ENCODE peak calls at places on chromosomes 16 and 17, in five cellular contexts. Z is EH; Y is lower lobe of right lung; D is naive thymus-derived CD8-positive, alpha-beta T cell; W is ELF-1. L is an unnamed sample.

GRCh38 chr17:38361700-38362465 is 10.2 kb downstream of the SOCS7 start:
- DNase-seq in Z (peak; percentile 66), W (no peak), D (no peak), Y (no peak), L (no peak)

GRCh38 chr17:82722341-82723013 is 6.0 kb downstream of the FN3KRP start:
- DNase-seq in W (no peak), Z (no peak), D (no peak), Y (no peak), L (no peak)

GRCh38 chr17:6170349-6170748 is 100.2 kb downstream of the WSCD1 start:
- DNase-seq in W (no peak), Y (no peak), D (no peak), Z (no peak), L (no peak)

GRCh38 chr17:11264183-11264871 is 23.3 kb downstream of the SHISA6 start:
- DNase-seq in Y (no peak), D (no peak), Z (no peak), W (no peak), L (peak; percentile 9)

GRCh38 chr17:7745748-7746470 is 28.4 kb downstream of the DNAH2 start:
- DNase-seq in Y (no peak), D (no peak), Z (peak; percentile 95), W (peak; percentile 63), L (no peak)

GRCh38 chr16:20383106-20384029 is 21.2 kb downstream of the PDILT start:
- DNase-seq in Y (no peak), W (peak; percentile 86), Z (peak; percentile 54), D (no peak), L (peak; percentile 63)

GRCh38 chr17:15392326-15392739 is 50.9 kb upstream of the TEKT3 start:
- DNase-seq in Y (no peak), Z (peak; percentile 88), D (no peak), W (no peak), L (no peak)

GRCh38 chr17:31211352-31212012 is 85.6 kb downstream of the OMG start:
- DNase-seq in D (no peak), Y (no peak), Z (peak; percentile 22), W (no peak), L (no peak)

GRCh38 chr17:4204676-4205075 is 59.1 kb downstream of the ANKFY1 start:
- DNase-seq in Y (no peak), W (no peak), D (no peak), Z (peak; percentile 100), L (no peak)

GRCh38 chr17:72984145-72984924 is 108.2 kb downstream of the SLC39A11 start:
- DNase-seq in W (no peak), D (no peak), Z (peak; percentile 82), Y (no peak), L (no peak)